ENCODE peak calls at places on chromosomes 16 and 17, in eight cellular contexts. L is GM23338, M is PC-3, W is GM23248, Z is OCI-LY7, N is HCT116, X is neural progenitor cell, K is hepatocyte. R is an unnamed sample.

GRCh38 chr17:9401434-9401833 is 174.2 kb downstream of the STX8 start:
- DNase-seq in L (peak; percentile 15), M (peak; percentile 37), W (peak; percentile 43), Z (no peak), N (no peak), X (no peak), K (peak; percentile 10), R (no peak)

GRCh38 chr16:10558746-10559641 is 21.4 kb downstream of the EMP2 start:
- DNase-seq in L (no peak), M (peak; percentile 62), W (peak; percentile 84), Z (no peak), N (no peak), X (no peak), K (no peak), R (no peak)

GRCh38 chr17:19867094-19867653 is 562 bp downstream of the ULK2 start:
- DNase-seq in L (peak; percentile 85), M (peak; percentile 60), W (peak; percentile 78), Z (peak; percentile 54), N (peak; percentile 16), X (peak; percentile 88), K (peak; percentile 84), R (peak; percentile 61)

GRCh38 chr17:29141484-29141835 is 38.7 kb downstream of the MYO18A start:
- DNase-seq in L (no peak), M (no peak), W (no peak), Z (no peak), N (no peak), X (no peak), K (no peak), R (no peak)

GRCh38 chr17:71163121-71163812 is 957.6 kb upstream of the SOX9 start:
- DNase-seq in L (no peak), M (peak; percentile 81), W (no peak), Z (no peak), N (no peak), X (no peak), K (peak; percentile 10), R (no peak)

GRCh38 chr16:11586856-11587642 is at the start of gene LITAF:
- DNase-seq in L (peak; percentile 75), M (peak; percentile 23), W (peak; percentile 84), Z (peak; percentile 55), N (no peak), X (peak; percentile 81), K (peak; percentile 88), R (peak; percentile 72)

GRCh38 chr17:45298546-45299285 is 18.1 kb downstream of the MAP3K14 start:
- DNase-seq in L (no peak), M (peak; percentile 36), W (peak; percentile 64), Z (no peak), N (no peak), X (no peak), K (no peak), R (no peak)

GRCh38 chr16:50517450-50518252 is 30.5 kb upstream of the NKD1 start:
- DNase-seq in L (no peak), M (no peak), W (no peak), Z (no peak), N (no peak), X (no peak), K (no peak), R (no peak)

GRCh38 chr16:23330161-23330560 is 28.1 kb downstream of the SCNN1B start:
- DNase-seq in L (no peak), M (no peak), W (no peak), Z (no peak), N (no peak), X (no peak), K (no peak), R (no peak)

GRCh38 chr16:86844691-86845090 is 266.3 kb downstream of the FOXL1 start:
- DNase-seq in L (no peak), M (peak; percentile 43), W (no peak), Z (no peak), N (no peak), X (no peak), K (peak; percentile 45), R (no peak)

GRCh38 chr16:14428043-14428442 is 202.0 kb downstream of the PARN start:
- DNase-seq in L (no peak), M (no peak), W (no peak), Z (no peak), N (no peak), X (no peak), K (no peak), R (no peak)

DNA sequence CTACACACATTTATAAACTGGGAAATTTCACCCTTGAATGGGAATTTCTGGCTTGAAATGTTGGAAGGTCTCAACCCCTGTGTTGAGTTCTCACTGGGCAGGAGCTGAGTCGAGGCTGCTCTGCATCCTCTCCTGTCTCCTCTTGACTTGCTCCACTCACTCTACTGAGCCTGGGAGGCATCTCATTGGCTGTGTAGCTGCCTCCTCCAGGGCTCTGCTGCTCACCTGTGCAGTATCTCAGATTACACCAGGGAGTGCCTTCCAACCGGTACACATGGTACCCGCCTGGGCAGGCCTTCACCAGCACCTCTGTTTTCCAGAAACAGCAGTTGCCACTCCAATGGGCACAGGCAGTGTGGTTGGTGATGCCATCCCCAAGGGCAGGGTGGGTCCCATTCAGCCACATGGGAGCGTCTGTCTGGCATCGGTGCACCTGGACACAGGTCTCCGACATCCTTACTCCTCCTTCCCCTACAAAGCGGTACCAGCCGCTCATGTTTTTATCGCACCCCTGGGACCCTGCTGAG is 3.7 kb downstream of the GP2 start:
- DNase-seq in L (peak; percentile 9), M (no peak), W (no peak), Z (no peak), N (no peak), X (no peak), K (no peak), R (no peak)
- TF ChIP-seq EZH2phosphoT487 in L (no peak), M (no peak), W (no peak), Z (no peak), N (no peak), X (no peak), K (no peak), R (no peak)

DNA sequence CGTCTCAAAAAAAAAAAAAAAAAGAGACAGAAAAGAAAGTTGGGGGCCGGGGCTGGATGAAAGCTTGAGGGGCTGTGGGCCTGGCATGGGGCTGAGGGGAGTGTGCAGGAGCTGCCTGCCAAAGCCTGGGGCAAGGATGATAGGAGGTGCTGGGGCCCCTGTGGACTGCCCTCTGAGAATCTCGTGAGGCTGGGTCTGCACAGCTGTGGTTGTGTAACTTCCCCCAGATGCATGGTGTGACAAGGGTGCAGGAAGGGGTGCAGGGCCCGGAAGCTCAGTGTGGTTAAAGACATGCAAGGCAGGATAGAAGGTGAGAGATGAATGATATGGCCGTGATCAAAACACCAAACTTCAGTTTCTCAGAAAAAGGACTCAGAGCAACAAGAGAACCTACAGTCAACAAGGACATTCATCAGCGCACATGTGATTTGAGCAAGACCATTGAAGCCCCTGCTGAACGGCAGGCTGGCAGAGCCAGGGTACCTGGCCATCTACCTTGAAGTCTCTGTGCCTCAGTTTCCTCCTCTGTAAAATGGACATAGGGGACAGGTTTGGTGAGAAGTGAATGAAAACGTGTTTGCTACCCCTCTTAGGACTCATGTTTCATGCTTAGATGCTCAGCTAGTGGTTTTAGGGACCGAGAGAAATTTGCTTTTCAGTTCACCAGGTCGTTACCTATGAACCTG is 9.6 kb downstream of the IL32 start:
- DNase-seq in L (no peak), M (no peak), W (no peak), Z (peak; percentile 83), N (no peak), X (no peak), K (no peak), R (peak; percentile 72)
- TF ChIP-seq EZH2phosphoT487 in L (no peak), M (no peak), W (no peak), Z (no peak), N (no peak), X (no peak), K (no peak), R (no peak)

GRCh38 chr17:37081287-37081686 is 132.5 kb downstream of the AATF start:
- DNase-seq in L (peak; percentile 57), M (no peak), W (no peak), Z (peak; percentile 4), N (no peak), X (no peak), K (no peak), R (no peak)
- TF ChIP-seq EZH2phosphoT487 in L (no peak), M (no peak), W (no peak), Z (no peak), N (no peak), X (no peak), K (no peak), R (no peak)

GRCh38 chr16:2033057-2033911 is 6.6 kb downstream of the NHERF2 start:
- DNase-seq in L (no peak), M (peak; percentile 46), W (peak; percentile 83), Z (no peak), N (no peak), X (peak; percentile 38), K (peak; percentile 71), R (no peak)
- TF ChIP-seq EZH2phosphoT487 in L (no peak), M (no peak), W (no peak), Z (no peak), N (no peak), X (no peak), K (no peak), R (no peak)

GRCh38 chr16:64829678-64830077 is 292.2 kb downstream of the CDH11 start:
- DNase-seq in L (no peak), M (no peak), W (no peak), Z (no peak), N (no peak), X (no peak), K (no peak), R (no peak)

GRCh38 chr16:64826374-64826773 is 295.5 kb downstream of the CDH11 start:
- DNase-seq in L (no peak), M (no peak), W (no peak), Z (no peak), N (no peak), X (no peak), K (no peak), R (no peak)

DNA sequence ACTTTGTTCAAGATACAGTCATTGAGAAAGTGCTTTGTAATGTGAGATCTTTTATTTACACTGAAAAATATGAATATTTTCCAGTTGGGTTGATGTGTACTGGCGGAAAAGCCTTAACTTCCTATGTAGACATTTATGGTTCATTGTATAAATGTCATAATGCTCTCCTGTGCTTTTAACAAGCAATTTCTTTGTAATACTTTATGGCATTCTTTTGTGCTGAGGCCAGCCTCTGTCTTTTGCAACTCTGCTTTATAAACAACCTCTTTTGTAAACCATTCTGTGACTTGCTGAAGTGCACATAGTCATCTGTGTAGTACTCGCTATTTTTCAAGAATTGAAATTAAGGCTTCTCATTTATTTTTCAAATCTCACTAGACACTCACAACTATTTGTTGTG is 291.2 kb downstream of the CDH11 start:
- DNase-seq in L (no peak), M (peak; percentile 16), W (peak; percentile 60), Z (no peak), N (no peak), X (no peak), K (no peak), R (no peak)
- TF ChIP-seq EZH2phosphoT487 in L (no peak), M (no peak), W (no peak), Z (no peak), N (no peak), X (no peak), K (no peak), R (no peak)

DNA sequence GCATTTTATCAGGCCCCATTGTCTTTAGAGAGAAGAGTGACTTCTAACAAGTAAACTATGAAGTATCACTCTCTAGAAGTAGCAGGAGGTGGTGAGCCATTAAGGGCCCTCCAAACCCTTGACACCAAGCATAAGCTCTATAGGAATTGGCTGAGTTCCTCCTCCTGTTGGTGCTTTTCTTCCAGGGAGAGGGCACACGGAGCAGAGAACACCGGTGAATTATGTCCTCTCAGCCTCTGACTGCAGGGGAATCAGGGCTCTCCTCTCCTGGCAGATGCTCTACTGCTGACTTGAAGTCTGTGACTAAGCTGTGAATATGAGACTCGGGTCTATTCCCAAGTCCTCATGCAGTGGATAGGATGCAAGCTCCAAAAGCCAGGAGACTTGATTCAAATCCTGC is 32.3 kb downstream of the CHD9 start:
- DNase-seq in L (no peak), M (no peak), W (peak; percentile 80), Z (no peak), N (no peak), X (no peak), K (no peak), R (no peak)
- TF ChIP-seq EZH2phosphoT487 in L (no peak), M (no peak), W (no peak), Z (no peak), N (no peak), X (no peak), K (no peak), R (no peak)